ENCODE peak calls at places on chromosomes 12 and 14, in five cellular contexts. One of them, this sample, is unnamed.

GRCh38 chr12:107530706-107531105 is 154.9 kb upstream of the PWP1 start:
- DNase-seq in NCI-H524: no peak
- DNase-seq in SK-N-MC: no peak
- DNase-seq in glomerular endothelial cell: no peak
- DNase-seq in AG10803: peak
- DNase-seq in this sample: no peak

GRCh38 chr12:64801381-64801780 is 23.1 kb upstream of the TBC1D30 start:
- DNase-seq in NCI-H524: no peak
- DNase-seq in SK-N-MC: no peak
- DNase-seq in glomerular endothelial cell: no peak
- DNase-seq in AG10803: no peak
- DNase-seq in this sample: no peak

GRCh38 chr14:94114589-94115067 is 4.1 kb downstream of the IFI27 start:
- DNase-seq in NCI-H524: no peak
- DNase-seq in SK-N-MC: no peak
- DNase-seq in glomerular endothelial cell: no peak
- DNase-seq in AG10803: no peak
- DNase-seq in this sample: no peak

GRCh38 chr12:46303039-46303666 is 34.3 kb upstream of the SLC38A1 start:
- DNase-seq in NCI-H524: no peak
- DNase-seq in SK-N-MC: no peak
- DNase-seq in glomerular endothelial cell: no peak
- DNase-seq in AG10803: peak
- DNase-seq in this sample: no peak

GRCh38 chr12:60196366-60196765 is 600.5 kb downstream of the SLC16A7 start:
- DNase-seq in NCI-H524: no peak
- DNase-seq in SK-N-MC: no peak
- DNase-seq in glomerular endothelial cell: no peak
- DNase-seq in AG10803: no peak
- DNase-seq in this sample: no peak

GRCh38 chr14:24576178-24576577 is at the start of gene CTSG:
- DNase-seq in NCI-H524: no peak
- DNase-seq in SK-N-MC: no peak
- DNase-seq in glomerular endothelial cell: no peak
- DNase-seq in AG10803: no peak
- DNase-seq in this sample: no peak

GRCh38 chr12:49332891-49333371 is 4.1 kb downstream of the C1QL4 start:
- DNase-seq in NCI-H524: no peak
- DNase-seq in SK-N-MC: no peak
- DNase-seq in glomerular endothelial cell: no peak
- DNase-seq in AG10803: no peak
- DNase-seq in this sample: no peak

GRCh38 chr14:103094406-103095209 is at the start of gene EXOC3L4:
- DNase-seq in NCI-H524: no peak
- DNase-seq in SK-N-MC: no peak
- DNase-seq in glomerular endothelial cell: no peak
- DNase-seq in AG10803: no peak
- DNase-seq in this sample: no peak

GRCh38 chr12:74903522-74903921 is 306.1 kb downstream of the KCNC2 start:
- DNase-seq in NCI-H524: no peak
- DNase-seq in SK-N-MC: no peak
- DNase-seq in glomerular endothelial cell: no peak
- DNase-seq in AG10803: no peak
- DNase-seq in this sample: no peak

GRCh38 chr14:95488376-95489162 is 27.9 kb downstream of the SYNE3 start:
- DNase-seq in NCI-H524: no peak
- DNase-seq in SK-N-MC: no peak
- DNase-seq in glomerular endothelial cell: no peak
- DNase-seq in AG10803: peak
- DNase-seq in this sample: no peak

GRCh38 chr12:64181504-64182291 is 40.4 kb downstream of the KICS2 start:
- DNase-seq in NCI-H524: no peak
- DNase-seq in SK-N-MC: no peak
- DNase-seq in glomerular endothelial cell: peak
- DNase-seq in AG10803: peak
- DNase-seq in this sample: no peak

GRCh38 chr12:18277196-18277595 is 15.9 kb downstream of the PIK3C2G start:
- DNase-seq in NCI-H524: no peak
- DNase-seq in SK-N-MC: no peak
- DNase-seq in glomerular endothelial cell: no peak
- DNase-seq in AG10803: no peak
- DNase-seq in this sample: no peak

GRCh38 chr14:72714094-72714493 is 179.8 kb downstream of the DPF3 start:
- DNase-seq in NCI-H524: no peak
- DNase-seq in SK-N-MC: no peak
- DNase-seq in glomerular endothelial cell: no peak
- DNase-seq in AG10803: no peak
- DNase-seq in this sample: no peak

GRCh38 chr12:96233941-96234461 is 39.8 kb downstream of the ELK3 start:
- DNase-seq in NCI-H524: peak
- DNase-seq in SK-N-MC: no peak
- DNase-seq in glomerular endothelial cell: no peak
- DNase-seq in AG10803: peak
- DNase-seq in this sample: no peak

GRCh38 chr12:21993438-21993981 is 52.3 kb upstream of the ABCC9 start:
- DNase-seq in NCI-H524: no peak
- DNase-seq in SK-N-MC: no peak
- DNase-seq in glomerular endothelial cell: no peak
- DNase-seq in AG10803: no peak
- DNase-seq in this sample: no peak

GRCh38 chr14:105123981-105124836 is 44.4 kb downstream of the JAG2 start:
- DNase-seq in NCI-H524: no peak
- DNase-seq in SK-N-MC: no peak
- DNase-seq in glomerular endothelial cell: no peak
- DNase-seq in AG10803: no peak
- DNase-seq in this sample: no peak

GRCh38 chr12:16692099-16692498 is 86.1 kb upstream of the LMO3 start:
- DNase-seq in NCI-H524: no peak
- DNase-seq in SK-N-MC: no peak
- DNase-seq in glomerular endothelial cell: no peak
- DNase-seq in AG10803: no peak
- DNase-seq in this sample: no peak

GRCh38 chr12:53569174-53569557 is 57.0 kb downstream of the ATF7 start:
- DNase-seq in NCI-H524: no peak
- DNase-seq in SK-N-MC: no peak
- DNase-seq in glomerular endothelial cell: no peak
- DNase-seq in AG10803: peak
- DNase-seq in this sample: no peak

GRCh38 chr12:83826112-83826511 is 1086.5 kb downstream of the SLC6A15 start:
- DNase-seq in NCI-H524: peak
- DNase-seq in SK-N-MC: no peak
- DNase-seq in glomerular endothelial cell: no peak
- DNase-seq in AG10803: peak
- DNase-seq in this sample: peak

GRCh38 chr12:38934078-38934584 is 28.7 kb upstream of the CPNE8 start:
- DNase-seq in NCI-H524: no peak
- DNase-seq in SK-N-MC: no peak
- DNase-seq in glomerular endothelial cell: no peak
- DNase-seq in AG10803: no peak
- DNase-seq in this sample: no peak

GRCh38 chr14:75979071-75979571 is 2.7 kb downstream of the TGFB3 start:
- DNase-seq in NCI-H524: peak
- DNase-seq in SK-N-MC: no peak
- DNase-seq in glomerular endothelial cell: no peak
- DNase-seq in AG10803: peak
- DNase-seq in this sample: peak

GRCh38 chr14:92456215-92457017 is 57.2 kb upstream of the RIN3 start:
- DNase-seq in NCI-H524: peak
- DNase-seq in SK-N-MC: no peak
- DNase-seq in glomerular endothelial cell: no peak
- DNase-seq in AG10803: peak
- DNase-seq in this sample: no peak

This sample was measured in D721Med.